ENCODE peak calls at places on chromosomes 1 and 21, in seven cellular contexts. P is endothelial cell of umbilical vein, W is K562, H is GM23338, V is HCT116, R is HepG2, L is H1. U is an unnamed sample.
A peak's percentile ranks its signal among the peaks of the same experiment; 100 is the strongest.

GRCh38 chr21:46161180-46161799 is 5.9 kb upstream of the FTCD start:
- DNase-seq in P (no peak), W (no peak), H (no peak), V (no peak), R (no peak), L (peak; percentile 42), U (no peak)

GRCh38 chr1:243710467-243710866 is 139.6 kb downstream of the AKT3 start:
- DNase-seq in P (no peak), W (no peak), H (no peak), V (no peak), R (no peak), L (no peak), U (no peak)

GRCh38 chr1:85473390-85473789 is 8.4 kb upstream of the DDAH1 start:
- DNase-seq in P (no peak), W (no peak), H (no peak), V (no peak), R (peak; percentile 10), L (no peak), U (no peak)

GRCh38 chr1:103616362-103616761 is 865 bp upstream of the AMY2A start:
- DNase-seq in P (no peak), W (no peak), H (no peak), V (no peak), R (no peak), L (no peak), U (no peak)

GRCh38 chr21:35019631-35020032 is 29.5 kb downstream of the RUNX1 start:
- DNase-seq in P (no peak), W (no peak), H (no peak), V (no peak), R (peak; percentile 94), L (no peak), U (no peak)

GRCh38 chr1:57206038-57206437 is 217.8 kb downstream of the DAB1 start:
- DNase-seq in P (no peak), W (no peak), H (peak; percentile 92), V (no peak), R (no peak), L (no peak), U (no peak)

GRCh38 chr1:204408074-204408507 is 3.5 kb downstream of the PPP1R15B start:
- DNase-seq in P (peak; percentile 67), W (peak; percentile 78), H (peak; percentile 14), V (no peak), R (no peak), L (peak; percentile 41), U (peak; percentile 16)

GRCh38 chr1:229430761-229431269 is 3.1 kb downstream of the ACTA1 start:
- DNase-seq in P (peak; percentile 33), W (peak; percentile 77), H (peak; percentile 94), V (no peak), R (no peak), L (peak; percentile 95), U (no peak)

GRCh38 chr1:227949954-227950734 is 2.4 kb upstream of the WNT9A start:
- DNase-seq in P (no peak), W (no peak), H (no peak), V (no peak), R (no peak), L (no peak), U (no peak)

GRCh38 chr1:31939484-31940329 is 1.5 kb upstream of the PTP4A2 start:
- DNase-seq in P (peak; percentile 66), W (peak; percentile 96), H (peak; percentile 41), V (peak; percentile 87), R (peak; percentile 87), L (peak; percentile 47), U (no peak)

GRCh38 chr1:162056568-162056967 is 12.9 kb upstream of the NOS1AP start:
- DNase-seq in P (no peak), W (no peak), H (no peak), V (no peak), R (no peak), L (no peak), U (no peak)

GRCh38 chr21:43361127-43361492 is 65.8 kb downstream of the SIK1 start:
- DNase-seq in P (no peak), W (no peak), H (no peak), V (no peak), R (no peak), L (no peak), U (no peak)

GRCh38 chr1:110150330-110151174 is at the start of gene SLC6A17:
- DNase-seq in P (peak; percentile 15), W (no peak), H (peak; percentile 75), V (peak; percentile 65), R (no peak), L (peak; percentile 81), U (no peak)

GRCh38 chr1:19597463-19598309 is 46.4 kb upstream of the NBL1 start:
- DNase-seq in P (peak; percentile 66), W (peak; percentile 62), H (peak; percentile 54), V (peak; percentile 19), R (no peak), L (no peak), U (no peak)

GRCh38 chr1:81430955-81431646 is 369.6 kb upstream of the ADGRL2 start:
- DNase-seq in P (no peak), W (no peak), H (peak; percentile 64), V (no peak), R (no peak), L (no peak), U (no peak)

GRCh38 chr1:172935062-172935592 is 115.6 kb downstream of the TNFSF18 start:
- DNase-seq in P (peak; percentile 69), W (no peak), H (no peak), V (no peak), R (no peak), L (no peak), U (peak; percentile 68)

GRCh38 chr1:183632087-183632486 is 3.5 kb downstream of the ARPC5 start:
- DNase-seq in P (no peak), W (no peak), H (no peak), V (no peak), R (peak; percentile 44), L (no peak), U (no peak)

GRCh38 chr1:9794081-9794480 is 29.7 kb downstream of the CLSTN1 start:
- DNase-seq in P (no peak), W (no peak), H (no peak), V (no peak), R (no peak), L (no peak), U (no peak)

GRCh38 chr1:238951809-238952208 is 434.6 kb upstream of the CHRM3 start:
- DNase-seq in P (no peak), W (no peak), H (peak; percentile 61), V (no peak), R (no peak), L (no peak), U (peak; percentile 35)
- TF ChIP-seq EZH2 in P (no peak), W (no peak), H (no peak), V (no peak), R (no peak), L (no peak), U (no peak)

GRCh38 chr1:46183119-46183842 is 7.0 kb upstream of the P3R3URF start:
- DNase-seq in P (peak; percentile 97), W (no peak), H (peak; percentile 26), V (peak; percentile 98), R (peak; percentile 85), L (no peak), U (no peak)

GRCh38 chr1:46180082-46180616 is 3.9 kb upstream of the P3R3URF start:
- DNase-seq in P (no peak), W (peak; percentile 77), H (peak; percentile 80), V (peak; percentile 41), R (peak; percentile 36), L (peak; percentile 76), U (no peak)

GRCh38 chr1:46176211-46176865 is at the start of gene P3R3URF:
- DNase-seq in P (no peak), W (no peak), H (no peak), V (no peak), R (no peak), L (no peak), U (no peak)

GRCh38 chr1:46181343-46182260 is 5.3 kb upstream of the P3R3URF start:
- DNase-seq in P (peak; percentile 80), W (no peak), H (no peak), V (no peak), R (no peak), L (no peak), U (no peak)

GRCh38 chr1:46179138-46180081 is 3.1 kb upstream of the P3R3URF start:
- DNase-seq in P (peak; percentile 77), W (peak; percentile 92), H (peak; percentile 97), V (peak; percentile 80), R (peak; percentile 78), L (peak; percentile 85), U (peak; percentile 42)
- H3K4me3 ChIP-seq in P (no peak overlapping the region), W (no peak overlapping the region), H (no peak overlapping the region), V (peak overlapping the region; percentile 5), R (no peak overlapping the region), L (no peak overlapping the region), U (no peak overlapping the region)

GRCh38 chr1:146010126-146010738 is 11.3 kb downstream of the HJV start:
- DNase-seq in P (peak; percentile 29), W (no peak), H (no peak), V (no peak), R (no peak), L (no peak), U (no peak)

GRCh38 chr1:146016891-146017290 is 4.6 kb downstream of the HJV start:
- DNase-seq in P (no peak), W (no peak), H (no peak), V (no peak), R (no peak), L (no peak), U (no peak)

GRCh38 chr1:146007785-146008133 is 11.4 kb upstream of the TXNIP start:
- DNase-seq in P (no peak), W (no peak), H (no peak), V (no peak), R (no peak), L (no peak), U (no peak)

GRCh38 chr1:146013566-146013937 is 8.0 kb downstream of the HJV start:
- DNase-seq in P (no peak), W (no peak), H (no peak), V (no peak), R (no peak), L (no peak), U (no peak)

DNA sequence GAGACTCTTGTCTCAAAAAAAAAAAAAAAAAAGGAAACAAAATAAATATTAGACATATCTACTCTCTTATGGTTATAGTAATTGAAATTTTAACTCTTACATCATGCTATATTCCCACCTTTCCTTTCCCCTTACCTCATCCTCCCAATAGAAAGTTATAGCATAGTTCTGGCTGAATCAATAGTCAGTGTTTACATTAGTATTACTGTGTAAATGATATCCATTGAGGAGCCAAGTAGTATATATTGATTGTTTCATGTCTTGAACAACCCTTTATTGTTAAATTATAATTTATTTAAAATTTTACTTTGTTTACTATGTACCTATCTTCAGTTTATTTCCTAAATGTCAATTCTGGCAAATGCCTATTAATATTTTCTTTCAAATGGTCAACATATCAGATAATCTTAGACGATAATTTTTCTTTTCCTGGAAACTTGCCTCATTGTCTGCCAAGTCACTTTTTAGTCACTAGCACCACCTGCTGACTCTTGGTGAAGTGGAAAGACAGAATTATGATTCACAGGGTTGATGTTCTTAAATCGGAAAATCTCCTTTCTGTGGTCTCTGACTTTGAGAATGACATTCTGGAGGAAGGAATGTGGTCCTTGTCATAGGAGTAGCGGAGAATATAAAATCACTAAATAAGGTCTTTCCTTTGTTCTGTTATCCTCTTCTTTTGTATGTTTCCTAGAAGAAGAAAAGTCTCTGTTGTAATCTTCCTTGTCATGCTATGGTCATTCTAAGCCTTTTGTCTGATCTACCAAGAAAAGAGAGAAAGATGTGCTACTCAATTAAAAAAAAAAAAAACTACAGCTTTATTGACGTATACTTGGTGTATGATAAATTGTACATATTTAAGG is 8.6 kb downstream of the HJV start:
- DNase-seq in P (peak; percentile 84), W (peak; percentile 83), H (peak; percentile 78), V (peak; percentile 83), R (peak; percentile 63), L (no peak), U (peak; percentile 52)
- TF ChIP-seq POLR2AphosphoS5 in P (no peak), W (no peak), H (no peak), V (no peak), R (no peak), L (no peak), U (no peak)

GRCh38 chr1:53837924-53838653 is at the start of gene NDC1:
- DNase-seq in P (peak; percentile 96), W (peak; percentile 98), H (peak; percentile 99), V (peak; percentile 95), R (peak; percentile 98), L (peak; percentile 93), U (peak; percentile 91)
- TF ChIP-seq EZH2 in P (no peak), W (no peak), H (no peak), V (no peak), R (no peak), L (no peak), U (no peak)